ENCODE peak calls at places on chromosome 7, in seven cellular contexts. B is cardiac fibroblast; T is nephron progenitor cell; Q is memory B cell; E is heart right ventricle; Z is CD4-positive, alpha-beta T cell; J is lower lobe of right lung. H is an unnamed sample.

GRCh38 chr7:158420591-158421340 is 166.9 kb downstream of the PTPRN2 start:
- DNase-seq in B (no peak), J (no peak), Q (no peak), E (no peak), T (no peak), Z (no peak), H (no peak)

GRCh38 chr7:130435455-130435854 is 5.4 kb downstream of the CEP41 start:
- DNase-seq in Z (no peak), B (no peak), E (no peak), T (no peak), J (no peak), Q (no peak), H (no peak)

GRCh38 chr7:83957333-83957732 is 237.3 kb downstream of the SEMA3A start:
- DNase-seq in T (no peak), E (no peak), B (peak), J (no peak), Z (no peak), Q (no peak), H (no peak)

GRCh38 chr7:155734445-155734809 is 77.8 kb downstream of the SHH start:
- DNase-seq in B (no peak), E (no peak), Q (no peak), Z (no peak), J (no peak), T (no peak), H (no peak)

GRCh38 chr7:149422914-149423285 is 38.0 kb downstream of the ZNF777 start:
- DNase-seq in B (no peak), Z (peak), J (peak), T (no peak), Q (peak), E (no peak), H (no peak)

GRCh38 chr7:139871276-139871675 is 42.2 kb downstream of the TBXAS1 start:
- DNase-seq in B (no peak), T (no peak), Q (no peak), J (no peak), Z (no peak), E (no peak), H (no peak)

GRCh38 chr7:43729924-43730248 is 563 bp upstream of the COA1 start:
- DNase-seq in Z (no peak), J (no peak), E (no peak), T (no peak), B (no peak), Q (no peak), H (no peak)

GRCh38 chr7:23206511-23206867 is 24.6 kb downstream of the NUP42 start:
- DNase-seq in Z (no peak), Q (no peak), T (no peak), E (no peak), J (no peak), B (no peak), H (no peak)

GRCh38 chr7:158614695-158615094 is 27.1 kb upstream of the PTPRN2 start:
- DNase-seq in T (no peak), B (peak), Z (no peak), Q (no peak), E (no peak), J (no peak), H (no peak)

GRCh38 chr7:51033722-51034530 is 251.2 kb upstream of the GRB10 start:
- DNase-seq in T (no peak), Z (no peak), B (no peak), J (no peak), E (no peak), Q (no peak), H (no peak)

GRCh38 chr7:40008218-40008815 is 58.3 kb downstream of the CDK13 start:
- DNase-seq in Q (no peak), B (peak), E (no peak), J (no peak), T (no peak), Z (no peak), H (no peak)

GRCh38 chr7:30681262-30682130 is 760 bp downstream of the CRHR2 start:
- DNase-seq in J (peak), T (peak), E (no peak), B (no peak), Z (no peak), Q (no peak), H (no peak)

GRCh38 chr7:130878785-130879184 is 144.8 kb upstream of the KLF14 start:
- DNase-seq in J (no peak), E (no peak), B (no peak), T (no peak), Q (no peak), Z (no peak), H (no peak)

GRCh38 chr7:97421307-97421905 is 303.9 kb downstream of the SDHAF3 start:
- DNase-seq in E (no peak), Q (no peak), Z (no peak), J (no peak), T (no peak), B (no peak), H (no peak)

GRCh38 chr7:47852330-47853245 is 95.7 kb downstream of the PKD1L1 start:
- DNase-seq in J (no peak), E (no peak), Q (no peak), T (peak), B (peak), Z (no peak), H (no peak)

GRCh38 chr7:131190146-131190545 is 137.5 kb upstream of the MKLN1 start:
- DNase-seq in E (no peak), Q (no peak), B (peak), Z (no peak), J (no peak), T (no peak), H (no peak)

GRCh38 chr7:909358-910329 is 33.3 kb downstream of the GET4 start:
- DNase-seq in Z (no peak), Q (peak), B (peak), J (peak), T (no peak), E (peak), H (no peak)

H was measured in neural crest cell.